ENCODE peak calls at places on chromosomes 3 and 15, in five cellular contexts. Q is H4; S is uterus; T is T follicular helper cell; N is stimulated activated CD8-positive, alpha-beta memory T cell treated with anti-CD3 and anti-CD28 coated beads, Interleukin-15, amount 100 ng/mL, for 24 hours. A is an unnamed sample.

GRCh38 chr3:190048831-190049541 is 71.7 kb downstream of the P3H2 start:
- DNase-seq in Q (no peak), S (peak), T (no peak), N (no peak), A (no peak)

GRCh38 chr15:43808960-43809678 is 8.7 kb downstream of the HYPK start:
- DNase-seq in Q (no peak), S (no peak), T (no peak), N (no peak), A (no peak)

GRCh38 chr15:25437751-25438600 is 848 bp downstream of the UBE3A start:
- DNase-seq in Q (peak), S (peak), T (peak), N (peak), A (peak)

GRCh38 chr3:69665026-69665739 is 74.1 kb upstream of the MITF start:
- DNase-seq in Q (peak), S (peak), T (no peak), N (no peak), A (no peak)

GRCh38 chr3:185688808-185689207 is 102.7 kb downstream of the SENP2 start:
- DNase-seq in Q (peak), S (no peak), T (no peak), N (no peak), A (no peak)

GRCh38 chr3:16482770-16483531 is 30.5 kb downstream of the RFTN1 start:
- DNase-seq in Q (no peak), S (no peak), T (peak), N (no peak), A (peak)

GRCh38 chr15:92683511-92683834 is 27.9 kb upstream of the FAM174B start:
- DNase-seq in Q (no peak), S (peak), T (no peak), N (no peak), A (no peak)

GRCh38 chr3:18223591-18224338 is 201.4 kb downstream of the SATB1 start:
- DNase-seq in Q (no peak), S (no peak), T (no peak), N (no peak), A (no peak)

GRCh38 chr15:65408370-65409283 is 14.1 kb downstream of the IGDCC4 start:
- DNase-seq in Q (no peak), S (no peak), T (no peak), N (no peak), A (no peak)

GRCh38 chr3:17632401-17633100 is 109.9 kb downstream of the TBC1D5 start:
- DNase-seq in Q (peak), S (no peak), T (no peak), N (no peak), A (no peak)

GRCh38 chr3:101842245-101842934 is 6.9 kb upstream of the NFKBIZ start:
- DNase-seq in Q (no peak), S (no peak), T (no peak), N (no peak), A (no peak)

GRCh38 chr3:127721536-127721935 is 48.8 kb downstream of the ABTB1 start:
- DNase-seq in Q (no peak), S (no peak), T (no peak), N (no peak), A (no peak)

GRCh38 chr15:100250166-100250800 is 91.5 kb downstream of the ADAMTS17 start:
- DNase-seq in Q (no peak), S (peak), T (no peak), N (no peak), A (no peak)

GRCh38 chr3:149273096-149273751 is 51.6 kb upstream of the CP start:
- DNase-seq in Q (peak), S (peak), T (no peak), N (no peak), A (peak)

GRCh38 chr3:50154840-50155490 is at the start of gene SEMA3F:
- DNase-seq in Q (no peak), S (peak), T (peak), N (peak), A (peak)